ENCODE peak calls at places on chromosomes 6 and 20, in five cellular contexts. W is neuronal stem cell, O is H1, M is mesenchymal stem cell, D is trophoblast cell. E is an unnamed sample.

GRCh38 chr6:6678811-6679210 is 90.3 kb downstream of the LY86 start:
- DNase-seq in W (no peak), D (no peak), O (no peak), M (no peak), E (no peak)

GRCh38 chr20:19858972-19859371 is 100.9 kb downstream of the RIN2 start:
- DNase-seq in M (peak), D (no peak), W (no peak), O (no peak), E (no peak)

GRCh38 chr6:45430590-45431202 is 53.0 kb upstream of the SUPT3H start:
- DNase-seq in M (no peak), D (no peak), O (no peak), W (no peak), E (no peak)

GRCh38 chr20:47922280-47922675 is 137.0 kb upstream of the SULF2 start:
- DNase-seq in M (peak), W (no peak), O (no peak), D (peak), E (no peak)

GRCh38 chr20:57347393-57347792 is 3.7 kb upstream of the RAE1 start:
- DNase-seq in O (no peak), D (no peak), M (no peak), W (no peak), E (no peak)

GRCh38 chr6:84825461-84825860 is 61.1 kb upstream of the TBX18 start:
- DNase-seq in W (no peak), O (no peak), D (no peak), M (peak), E (no peak)

GRCh38 chr6:164109770-164110140 is 695.2 kb downstream of the QKI start:
- DNase-seq in W (no peak), D (peak), M (peak), O (peak), E (peak)

GRCh38 chr6:73798592-73798991 is 102.6 kb downstream of the CD109 start:
- DNase-seq in W (no peak), O (no peak), M (peak), D (peak), E (peak)

GRCh38 chr6:63663147-63663877 is 27.7 kb downstream of the PHF3 start:
- DNase-seq in M (peak), D (no peak), O (no peak), W (no peak), E (no peak)

GRCh38 chr20:57456116-57456515 is 64.9 kb downstream of the RBM38 start:
- DNase-seq in M (no peak), D (no peak), W (no peak), O (no peak), E (no peak)

GRCh38 chr6:112215901-112216300 is 38.5 kb downstream of the LAMA4 start:
- DNase-seq in D (no peak), O (no peak), W (no peak), M (no peak), E (no peak)

GRCh38 chr20:52031574-52032303 is 159.8 kb downstream of the ZFP64 start:
- DNase-seq in D (no peak), O (no peak), M (peak), W (no peak), E (no peak)

GRCh38 chr6:46626228-46626909 is 26.2 kb downstream of the CYP39A1 start:
- DNase-seq in O (no peak), W (peak), M (peak), D (no peak), E (no peak)

GRCh38 chr20:49674383-49675352 is 39.0 kb downstream of the B4GALT5 start:
- DNase-seq in W (no peak), D (peak), O (no peak), M (no peak), E (no peak)

GRCh38 chr6:137202078-137202477 is 17.1 kb downstream of the IFNGR1 start:
- DNase-seq in D (peak), M (no peak), O (no peak), W (no peak), E (no peak)

GRCh38 chr6:149888659-149889058 is 9.3 kb downstream of the RAET1E start:
- DNase-seq in O (no peak), W (no peak), M (peak), D (no peak), E (no peak)

GRCh38 chr6:155340464-155341129 is 26.3 kb upstream of the TFB1M start:
- DNase-seq in O (no peak), M (peak), D (no peak), W (no peak), E (peak)

GRCh38 chr6:151388997-151389639 is 2.2 kb downstream of the ZBTB2 start:
- DNase-seq in O (no peak), D (no peak), W (no peak), M (no peak), E (no peak)

GRCh38 chr6:151385177-151385576 is 6.2 kb downstream of the ZBTB2 start:
- DNase-seq in M (no peak), D (no peak), O (no peak), W (no peak), E (no peak)

GRCh38 chr6:151387581-151387980 is 3.8 kb downstream of the ZBTB2 start:
- DNase-seq in M (peak), W (no peak), D (no peak), O (no peak), E (no peak)

GRCh38 chr6:151389640-151390275 is 1.6 kb downstream of the ZBTB2 start:
- DNase-seq in D (peak), O (no peak), M (peak), W (no peak), E (peak)

DNA sequence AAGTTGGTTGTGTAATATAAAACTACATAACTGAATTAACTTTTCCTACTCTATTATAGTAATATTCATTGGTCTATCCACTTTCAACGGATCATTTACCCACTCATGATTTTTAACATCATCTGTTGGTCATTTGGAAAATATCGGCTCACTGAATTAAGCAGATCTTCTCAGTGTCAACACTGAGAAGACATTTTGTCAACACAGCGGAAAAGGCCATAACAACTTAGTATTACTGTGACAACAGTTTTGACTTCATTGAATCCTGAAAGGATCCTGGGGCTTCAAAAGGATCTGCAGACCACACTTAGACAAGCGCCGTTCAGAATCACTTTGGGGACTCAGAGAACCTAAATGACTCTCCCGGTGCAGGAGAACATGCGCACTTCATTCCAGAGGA is 4.2 kb downstream of the ZBTB2 start:
- DNase-seq in O (no peak), M (no peak), D (no peak), W (no peak), E (no peak)
- H3K23ac ChIP-seq in O (no peak), M (no peak), D (no peak), W (no peak), E (no peak)

GRCh38 chr20:43751167-43752050 is 24.6 kb upstream of the GTSF1L start:
- DNase-seq in D (no peak), M (peak), O (no peak), W (no peak), E (no peak)
- H3K27ac ChIP-seq in D (no peak), M (no peak), O (no peak), W (no peak), E (no peak)

GRCh38 chr6:139429559-139430150 is 55.2 kb upstream of the CITED2 start:
- DNase-seq in D (no peak), M (no peak), W (no peak), O (no peak), E (no peak)

GRCh38 chr6:139431602-139431956 is 57.1 kb upstream of the CITED2 start:
- DNase-seq in M (no peak), O (no peak), D (no peak), W (no peak), E (no peak)

GRCh38 chr6:139433647-139434419 is 59.4 kb upstream of the CITED2 start:
- DNase-seq in O (no peak), M (no peak), W (no peak), D (no peak), E (no peak)

GRCh38 chr6:139427199-139427598 is 52.8 kb upstream of the CITED2 start:
- DNase-seq in W (no peak), O (no peak), M (no peak), D (no peak), E (no peak)

GRCh38 chr6:139430897-139431601 is 56.6 kb upstream of the CITED2 start:
- DNase-seq in W (no peak), O (no peak), D (no peak), M (no peak), E (no peak)
- H2BK12ac ChIP-seq in W (no peak), O (no peak), D (no peak), M (no peak), E (no peak)

GRCh38 chr6:12576389-12576788 is 140.2 kb upstream of the PHACTR1 start:
- DNase-seq in D (peak), M (no peak), W (no peak), O (no peak), E (no peak)
- H3K23ac ChIP-seq in D (no peak), M (no peak), W (no peak), O (no peak), E (no peak)

E was measured in H9.